ENCODE peak calls at places on chromosomes 12 and 14, in six cellular contexts. One of them, this sample, is unnamed.

GRCh38 chr12:113831016-113831415 is 135.1 kb downstream of the RBM19 start:
- DNase-seq in GM10248: no peak
- DNase-seq in activated naive CD4-positive, alpha-beta T cell treated with Interleukin-2 at 50 U/mL for 16 hours: no peak
- DNase-seq in H9: no peak
- DNase-seq in endothelial cell: no peak
- DNase-seq in breast epithelium: no peak
- DNase-seq in this sample: no peak

GRCh38 chr12:80196419-80196818 is 97.1 kb downstream of the OTOGL start:
- DNase-seq in H9: no peak
- DNase-seq in endothelial cell: no peak
- DNase-seq in GM10248: no peak
- DNase-seq in breast epithelium: no peak
- DNase-seq in activated naive CD4-positive, alpha-beta T cell treated with Interleukin-2 at 50 U/mL for 16 hours: no peak
- DNase-seq in this sample: no peak

GRCh38 chr12:129549656-129550055 is 354.2 kb downstream of the TMEM132D start:
- DNase-seq in GM10248: no peak
- DNase-seq in breast epithelium: no peak
- DNase-seq in H9: no peak
- DNase-seq in activated naive CD4-positive, alpha-beta T cell treated with Interleukin-2 at 50 U/mL for 16 hours: no peak
- DNase-seq in endothelial cell: no peak
- DNase-seq in this sample: no peak

GRCh38 chr12:103829092-103829491 is 11.9 kb downstream of the NT5DC3 start:
- DNase-seq in breast epithelium: no peak
- DNase-seq in endothelial cell: no peak
- DNase-seq in H9: no peak
- DNase-seq in GM10248: no peak
- DNase-seq in activated naive CD4-positive, alpha-beta T cell treated with Interleukin-2 at 50 U/mL for 16 hours: no peak
- DNase-seq in this sample: no peak

GRCh38 chr14:73457935-73458218 is 469 bp downstream of the NUMB start:
- DNase-seq in H9: no peak
- DNase-seq in activated naive CD4-positive, alpha-beta T cell treated with Interleukin-2 at 50 U/mL for 16 hours: no peak
- DNase-seq in endothelial cell: no peak
- DNase-seq in breast epithelium: peak
- DNase-seq in GM10248: no peak
- DNase-seq in this sample: peak

GRCh38 chr12:92561543-92561899 is 141.3 kb upstream of the PLEKHG7 start:
- DNase-seq in endothelial cell: no peak
- DNase-seq in H9: no peak
- DNase-seq in breast epithelium: no peak
- DNase-seq in activated naive CD4-positive, alpha-beta T cell treated with Interleukin-2 at 50 U/mL for 16 hours: no peak
- DNase-seq in GM10248: no peak
- DNase-seq in this sample: no peak

GRCh38 chr14:76350671-76351070 is 25.3 kb upstream of the ESRRB start:
- DNase-seq in endothelial cell: no peak
- DNase-seq in breast epithelium: no peak
- DNase-seq in activated naive CD4-positive, alpha-beta T cell treated with Interleukin-2 at 50 U/mL for 16 hours: no peak
- DNase-seq in H9: no peak
- DNase-seq in GM10248: no peak
- DNase-seq in this sample: no peak

GRCh38 chr12:44816446-44817017 is 59.6 kb downstream of the NELL2 start:
- DNase-seq in breast epithelium: no peak
- DNase-seq in endothelial cell: no peak
- DNase-seq in activated naive CD4-positive, alpha-beta T cell treated with Interleukin-2 at 50 U/mL for 16 hours: no peak
- DNase-seq in H9: no peak
- DNase-seq in GM10248: no peak
- DNase-seq in this sample: no peak

GRCh38 chr14:103057372-103058208 is at the start of gene CDC42BPB:
- DNase-seq in endothelial cell: peak
- DNase-seq in activated naive CD4-positive, alpha-beta T cell treated with Interleukin-2 at 50 U/mL for 16 hours: peak
- DNase-seq in GM10248: peak
- DNase-seq in H9: peak
- DNase-seq in breast epithelium: peak
- DNase-seq in this sample: peak

GRCh38 chr14:68704736-68705720 is 87.8 kb downstream of the ZFP36L1 start:
- DNase-seq in breast epithelium: no peak
- DNase-seq in endothelial cell: no peak
- DNase-seq in H9: no peak
- DNase-seq in GM10248: no peak
- DNase-seq in activated naive CD4-positive, alpha-beta T cell treated with Interleukin-2 at 50 U/mL for 16 hours: no peak
- DNase-seq in this sample: no peak

GRCh38 chr14:33432407-33433023 is 493.8 kb downstream of the NPAS3 start:
- DNase-seq in breast epithelium: no peak
- DNase-seq in activated naive CD4-positive, alpha-beta T cell treated with Interleukin-2 at 50 U/mL for 16 hours: no peak
- DNase-seq in endothelial cell: peak
- DNase-seq in GM10248: no peak
- DNase-seq in H9: no peak
- DNase-seq in this sample: no peak

GRCh38 chr14:55578511-55578910 is 1.5 kb upstream of the KTN1 start:
- DNase-seq in endothelial cell: no peak
- DNase-seq in breast epithelium: no peak
- DNase-seq in activated naive CD4-positive, alpha-beta T cell treated with Interleukin-2 at 50 U/mL for 16 hours: no peak
- DNase-seq in GM10248: no peak
- DNase-seq in H9: no peak
- DNase-seq in this sample: no peak

GRCh38 chr12:89750821-89751227 is 42.2 kb upstream of the ATP2B1 start:
- DNase-seq in activated naive CD4-positive, alpha-beta T cell treated with Interleukin-2 at 50 U/mL for 16 hours: no peak
- DNase-seq in endothelial cell: no peak
- DNase-seq in GM10248: no peak
- DNase-seq in H9: no peak
- DNase-seq in breast epithelium: no peak
- DNase-seq in this sample: no peak

GRCh38 chr12:4431436-4431835 is 14.2 kb downstream of the FGF6 start:
- DNase-seq in H9: peak
- DNase-seq in endothelial cell: no peak
- DNase-seq in GM10248: no peak
- DNase-seq in activated naive CD4-positive, alpha-beta T cell treated with Interleukin-2 at 50 U/mL for 16 hours: no peak
- DNase-seq in breast epithelium: no peak
- DNase-seq in this sample: no peak

GRCh38 chr14:20454359-20454644 is 310 bp downstream of the OSGEP start:
- DNase-seq in endothelial cell: no peak
- DNase-seq in activated naive CD4-positive, alpha-beta T cell treated with Interleukin-2 at 50 U/mL for 16 hours: peak
- DNase-seq in GM10248: no peak
- DNase-seq in H9: no peak
- DNase-seq in breast epithelium: no peak
- DNase-seq in this sample: no peak

GRCh38 chr14:61461808-61462275 is 140.5 kb downstream of the PRKCH start:
- DNase-seq in endothelial cell: peak
- DNase-seq in activated naive CD4-positive, alpha-beta T cell treated with Interleukin-2 at 50 U/mL for 16 hours: no peak
- DNase-seq in H9: no peak
- DNase-seq in breast epithelium: no peak
- DNase-seq in GM10248: peak
- DNase-seq in this sample: no peak

GRCh38 chr12:53324113-53324778 is 2.8 kb upstream of the AAAS start:
- DNase-seq in activated naive CD4-positive, alpha-beta T cell treated with Interleukin-2 at 50 U/mL for 16 hours: peak
- DNase-seq in H9: peak
- DNase-seq in GM10248: peak
- DNase-seq in breast epithelium: no peak
- DNase-seq in endothelial cell: peak
- DNase-seq in this sample: peak

GRCh38 chr12:92144045-92144630 is 1.5 kb downstream of the BTG1 start:
- DNase-seq in H9: peak
- DNase-seq in breast epithelium: peak
- DNase-seq in activated naive CD4-positive, alpha-beta T cell treated with Interleukin-2 at 50 U/mL for 16 hours: peak
- DNase-seq in endothelial cell: peak
- DNase-seq in GM10248: no peak
- DNase-seq in this sample: peak

This sample was measured in Right ventricle myocardium superior.